ENCODE peak calls at places on chromosomes 7 and 10, in four cellular contexts. H, G, X and U are unnamed samples.

GRCh38 chr7:158082761-158083160 is 504.9 kb downstream of the PTPRN2 start:
- DNase-seq in H (no peak), G (no peak), X (no peak), U (no peak)

GRCh38 chr10:5953676-5954075 is 23.7 kb downstream of the IL15RA start:
- DNase-seq in H (no peak), G (no peak), X (peak), U (no peak)

GRCh38 chr7:100069991-100070390 is 11.5 kb downstream of the ZNF3 start:
- DNase-seq in H (no peak), G (no peak), X (no peak), U (no peak)

GRCh38 chr7:157905740-157906461 is 569.1 kb downstream of the DNAJB6 start:
- DNase-seq in H (no peak), G (no peak), X (no peak), U (no peak)

GRCh38 chr7:34128762-34129161 is 223.4 kb downstream of the BMPER start:
- DNase-seq in H (no peak), G (no peak), X (no peak), U (no peak)

GRCh38 chr10:49609283-49610014 is 661 bp upstream of the SLC18A3 start:
- DNase-seq in H (peak), G (no peak), X (peak), U (no peak)

GRCh38 chr7:130463553-130464434 is 23.0 kb upstream of the CEP41 start:
- DNase-seq in H (no peak), G (no peak), X (no peak), U (no peak)

GRCh38 chr10:61815505-61815904 is 86.0 kb upstream of the ARID5B start:
- DNase-seq in H (no peak), G (peak), X (no peak), U (no peak)

GRCh38 chr7:157619753-157620525 is 283.1 kb downstream of the DNAJB6 start:
- DNase-seq in H (no peak), G (no peak), X (no peak), U (no peak)

GRCh38 chr7:23222439-23223045 is 24.0 kb upstream of the GPNMB start:
- DNase-seq in H (no peak), G (no peak), X (no peak), U (no peak)

GRCh38 chr7:141208539-141208938 is 134.7 kb downstream of the TMEM178B start:
- DNase-seq in H (no peak), G (peak), X (no peak), U (no peak)

GRCh38 chr7:155971180-155971770 is 159.0 kb upstream of the SHH start:
- DNase-seq in H (peak), G (no peak), X (peak), U (no peak)

GRCh38 chr10:480928-481551 is 208.4 kb downstream of the DIP2C start:
- DNase-seq in H (no peak), G (no peak), X (no peak), U (peak)

GRCh38 chr7:43747703-43748102 is 10.8 kb upstream of the BLVRA start:
- DNase-seq in H (no peak), G (no peak), X (no peak), U (no peak)

GRCh38 chr10:69123306-69123746 is 652 bp upstream of the VPS26A start:
- DNase-seq in H (peak), G (peak), X (no peak), U (peak)

GRCh38 chr10:116418394-116418793 is 9.3 kb upstream of the PNLIPRP3 start:
- DNase-seq in H (no peak), G (peak), X (no peak), U (no peak)

GRCh38 chr7:282621-283020 is 7.3 kb upstream of the FOXL3 start:
- DNase-seq in H (peak), G (no peak), X (no peak), U (no peak)

GRCh38 chr10:97763411-97763810 is 8.4 kb downstream of the SFRP5 start:
- DNase-seq in H (peak), G (no peak), X (no peak), U (no peak)

GRCh38 chr7:134993877-134994456 is 7.7 kb downstream of the AGBL3 start:
- DNase-seq in H (no peak), G (no peak), X (no peak), U (no peak)

GRCh38 chr10:31148955-31149354 is 117.3 kb upstream of the ZNF438 start:
- DNase-seq in H (no peak), G (no peak), X (no peak), U (no peak)

GRCh38 chr10:31920538-31920937 is 8.1 kb downstream of the ARHGAP12 start:
- DNase-seq in H (no peak), G (no peak), X (no peak), U (no peak)

GRCh38 chr10:133129854-133130495 is 30.0 kb upstream of the KNDC1 start:
- DNase-seq in H (peak), G (no peak), X (no peak), U (no peak)

DNA sequence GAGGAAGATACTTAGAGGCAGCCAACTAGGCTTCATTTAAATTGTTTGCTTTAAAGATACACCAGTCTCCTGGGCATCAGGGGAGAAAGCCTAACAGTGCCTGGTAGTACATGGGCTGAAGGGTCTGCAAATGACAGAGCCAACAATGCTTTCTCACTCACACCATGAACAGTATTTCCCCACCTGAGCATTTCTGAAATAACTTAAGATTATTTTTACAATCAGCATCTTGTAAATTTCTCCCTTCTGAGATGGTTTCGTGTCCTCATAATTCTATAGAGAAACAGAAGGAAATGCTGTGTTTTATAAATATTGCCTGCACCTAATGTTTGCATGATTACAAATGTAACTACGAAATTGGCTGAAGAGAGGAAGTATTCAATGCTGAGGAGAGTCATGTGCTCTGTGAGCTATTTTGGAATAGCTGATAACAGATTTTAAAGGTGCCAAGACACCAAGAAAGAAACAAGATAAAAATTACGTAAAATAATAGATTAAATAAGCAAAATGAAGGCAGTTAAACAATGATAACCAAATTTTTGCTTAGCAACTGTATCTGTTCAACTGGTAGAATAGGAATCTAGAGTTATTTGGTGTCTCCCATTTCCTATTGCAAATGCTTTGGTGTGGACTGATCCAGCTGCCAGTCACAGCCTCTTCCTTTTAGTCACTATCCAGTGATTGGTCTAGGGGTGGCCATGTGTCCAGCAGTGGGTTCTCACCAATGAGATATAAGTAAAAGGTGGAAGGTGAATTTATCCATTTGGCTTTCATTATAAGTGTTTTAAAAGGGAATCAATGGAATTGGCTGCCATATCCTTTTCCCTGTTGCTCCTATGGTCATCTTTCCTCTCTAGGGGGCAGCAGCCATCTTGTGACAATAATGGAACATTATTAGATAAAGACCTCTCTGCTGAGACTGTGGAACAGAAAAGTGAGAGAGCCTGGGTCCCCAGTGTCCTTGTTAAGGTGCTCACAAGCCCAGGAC is 167.9 kb upstream of the SLC26A5 start:
- DNase-seq in H (no peak), G (no peak), X (no peak), U (no peak)
- TF ChIP-seq CTCF in H (peak), G (peak), X (no peak), U (peak)

GRCh38 chr10:52644678-52645434 is 127.7 kb downstream of the MBL2 start:
- DNase-seq in H (no peak), G (peak), X (no peak), U (no peak)
- TF ChIP-seq CTCF in H (peak), G (peak), X (peak), U (peak)

GRCh38 chr7:150753826-150754603 is 16.8 kb downstream of the GIMAP5 start:
- DNase-seq in H (no peak), G (peak), X (no peak), U (no peak)
- TF ChIP-seq CTCF in H (peak), G (peak), X (no peak), U (peak)

GRCh38 chr7:47496064-47496665 is 85.7 kb downstream of the TNS3 start:
- DNase-seq in H (no peak), G (no peak), X (no peak), U (no peak)
- TF ChIP-seq CTCF in H (no peak), G (no peak), X (no peak), U (no peak)

DNA sequence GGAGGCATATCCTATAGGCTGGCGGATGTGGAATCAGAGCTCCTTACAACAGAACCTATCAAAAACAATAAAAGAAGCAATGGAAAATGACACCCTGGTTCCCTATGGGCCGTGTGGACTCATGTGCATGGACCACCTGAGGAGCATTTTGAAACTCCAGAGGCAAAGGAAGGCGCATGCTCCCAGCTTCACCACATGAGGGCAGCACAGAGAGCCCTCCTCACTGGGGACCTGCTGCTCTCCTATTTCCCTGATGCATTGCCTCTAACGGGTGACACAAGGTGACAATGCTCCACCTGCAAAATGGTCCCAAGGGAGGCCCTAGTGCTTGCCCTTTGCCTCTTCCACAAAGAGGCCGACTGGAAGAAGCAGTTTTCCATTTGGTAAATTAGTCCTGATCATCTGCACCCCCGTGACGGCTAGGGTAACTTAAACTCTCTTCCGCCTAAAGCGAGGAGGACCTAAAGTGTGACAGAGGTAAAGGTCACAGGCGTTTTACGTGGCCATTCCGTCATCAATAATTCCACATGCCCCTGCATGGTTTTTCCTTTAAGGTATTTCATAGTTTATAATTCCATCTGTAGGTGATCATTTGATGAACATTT is 67.7 kb downstream of the GPAM start:
- DNase-seq in H (no peak), G (peak), X (no peak), U (no peak)
- TF ChIP-seq CTCF in H (peak), G (peak), X (peak), U (peak)

GRCh38 chr7:150988230-150989226 is 2.3 kb upstream of the NOS3 start:
- DNase-seq in H (peak), G (no peak), X (no peak), U (no peak)
- TF ChIP-seq CTCF in H (peak), G (peak), X (peak), U (peak)

GRCh38 chr7:137747359-137748031 is 99.3 kb downstream of the DGKI start:
- DNase-seq in H (no peak), G (no peak), X (no peak), U (no peak)
- TF ChIP-seq CTCF in H (no peak), G (no peak), X (no peak), U (peak)

GRCh38 chr10:72096115-72097000 is 8.0 kb upstream of the SPOCK2 start:
- DNase-seq in H (no peak), G (no peak), X (no peak), U (no peak)
- TF ChIP-seq CTCF in H (no peak), G (no peak), X (no peak), U (no peak)

DNA sequence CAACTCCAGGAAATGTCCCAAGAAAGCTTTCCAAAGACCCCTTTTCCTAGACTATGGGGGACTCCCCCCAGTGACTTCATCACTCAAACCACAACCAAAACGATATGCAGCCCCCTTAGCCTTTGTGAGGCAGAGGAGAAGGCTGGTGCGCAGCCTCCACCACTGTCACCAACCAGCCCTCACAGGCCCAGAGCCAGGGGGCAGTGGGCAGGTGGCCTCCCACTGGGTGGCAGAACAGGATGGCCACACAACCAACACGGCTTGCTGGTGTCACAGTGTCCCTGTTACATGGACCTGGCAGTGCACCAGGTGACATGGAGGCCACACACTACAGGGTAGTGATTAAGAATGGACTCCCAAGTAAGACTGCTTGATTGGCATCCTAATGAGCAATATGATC is 172.0 kb downstream of the PLXNA4 start:
- DNase-seq in H (no peak), G (no peak), X (no peak), U (no peak)
- TF ChIP-seq CTCF in H (no peak), G (no peak), X (no peak), U (no peak)

DNA sequence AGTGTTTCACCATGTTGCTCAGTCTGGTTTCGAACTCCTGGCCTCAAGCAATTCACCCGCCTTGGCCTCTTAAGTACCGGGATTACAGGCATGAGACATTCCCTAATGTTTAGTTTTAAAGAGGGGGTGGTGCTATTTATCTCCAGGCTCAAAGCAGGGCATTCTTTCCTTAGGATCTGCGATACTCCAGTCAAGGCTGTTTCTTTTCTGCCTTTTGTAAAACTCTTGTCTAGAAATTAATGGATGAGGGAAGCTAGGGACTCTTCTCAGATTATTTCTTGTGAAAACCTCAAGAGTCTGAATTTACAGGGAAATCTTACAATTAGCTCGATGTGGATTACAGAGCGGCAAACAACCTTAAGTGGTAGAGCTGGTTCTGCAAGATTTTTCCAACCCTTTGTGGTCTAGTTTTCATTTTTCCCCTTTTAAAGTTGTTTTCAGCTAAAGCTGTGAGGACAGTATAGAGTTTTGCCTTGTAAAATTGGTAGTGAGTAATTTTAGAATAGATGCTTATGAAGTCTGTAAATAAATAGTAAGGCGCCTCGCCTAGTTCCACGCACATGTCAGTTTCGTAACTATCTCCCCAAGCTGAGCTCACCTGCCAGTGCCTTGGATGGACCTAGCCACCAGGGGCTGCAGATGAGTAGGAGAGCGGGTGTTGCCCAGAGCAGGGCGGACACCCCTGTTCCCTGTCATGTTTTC is 53.1 kb downstream of the CUX1 start:
- DNase-seq in H (no peak), G (peak), X (no peak), U (no peak)
- TF ChIP-seq CTCF in H (no peak), G (peak), X (no peak), U (peak)